ENCODE peak calls at places on chromosomes 7 and 10, in nine cellular contexts. T, I, F, X, B, J, S, U and H are unnamed samples.

GRCh38 chr10:91642831-91643692 is 10.2 kb upstream of the PPP1R3C start:
- DNase-seq in J (peak), T (no peak), B (no peak), I (no peak), F (no peak), S (no peak), X (no peak), U (no peak), H (peak)

GRCh38 chr7:44738031-44738730 is 10.5 kb upstream of the ZMIZ2 start:
- DNase-seq in I (no peak), T (no peak), S (no peak), J (no peak), U (no peak), X (no peak), B (no peak), F (no peak), H (no peak)

GRCh38 chr7:151585744-151586424 is 66.2 kb upstream of the RHEB start:
- DNase-seq in I (no peak), J (no peak), X (no peak), U (no peak), F (no peak), S (no peak), T (no peak), B (peak), H (peak)

GRCh38 chr10:133308431-133309110 is at the start of the genes TUBGCP2 and ZNF511:
- DNase-seq in B (peak), U (peak), T (peak), X (peak), J (peak), F (peak), I (peak), S (peak), H (peak)

GRCh38 chr10:13146383-13146782 is 15.0 kb upstream of the MCM10 start:
- DNase-seq in X (no peak), U (peak), F (no peak), B (no peak), I (no peak), T (no peak), J (no peak), S (no peak), H (no peak)

GRCh38 chr7:117445206-117445605 is 17.9 kb upstream of the ASZ1 start:
- DNase-seq in U (no peak), X (no peak), B (no peak), T (no peak), I (no peak), J (no peak), F (no peak), S (no peak), H (peak)

GRCh38 chr10:58820386-58820785 is 307.7 kb downstream of the BICC1 start:
- DNase-seq in S (no peak), J (no peak), I (no peak), T (no peak), X (no peak), U (no peak), B (no peak), F (no peak), H (no peak)

GRCh38 chr10:117830832-117831231 is 215.9 kb downstream of the RAB11FIP2 start:
- DNase-seq in J (peak), U (no peak), T (no peak), I (no peak), S (no peak), B (no peak), X (no peak), F (no peak), H (no peak)

GRCh38 chr10:70323143-70323696 is 39.4 kb upstream of the NPFFR1 start:
- DNase-seq in I (no peak), B (no peak), T (peak), U (no peak), X (no peak), J (no peak), F (no peak), S (peak), H (no peak)

GRCh38 chr7:29839302-29839701 is 33.0 kb downstream of the WIPF3 start:
- DNase-seq in S (no peak), J (no peak), I (no peak), B (no peak), U (peak), T (no peak), X (no peak), F (peak), H (peak)

GRCh38 chr10:50946991-50947781 is 61.8 kb upstream of the A1CF start:
- DNase-seq in B (no peak), U (no peak), F (no peak), S (no peak), I (no peak), J (no peak), T (no peak), X (no peak), H (peak)

GRCh38 chr10:656883-657282 is 32.6 kb downstream of the DIP2C start:
- DNase-seq in B (no peak), F (peak), J (no peak), T (no peak), X (no peak), I (no peak), S (no peak), U (no peak), H (no peak)

GRCh38 chr7:20158684-20159083 is 58.5 kb downstream of the MACC1 start:
- DNase-seq in S (no peak), B (peak), F (no peak), T (no peak), J (peak), U (peak), I (no peak), X (no peak), H (peak)

GRCh38 chr7:111041577-111041976 is 49.4 kb upstream of the LRRN3 start:
- DNase-seq in X (no peak), T (no peak), I (no peak), J (no peak), F (no peak), B (no peak), S (no peak), U (no peak), H (peak)

GRCh38 chr7:20310963-20311742 is 19.5 kb upstream of the ITGB8 start:
- DNase-seq in S (no peak), I (no peak), J (peak), B (no peak), T (no peak), F (no peak), U (peak), X (no peak), H (peak)

GRCh38 chr10:99329238-99329890 is at the start of gene CNNM1:
- DNase-seq in B (peak), X (no peak), F (peak), J (no peak), U (peak), I (no peak), S (no peak), T (peak), H (peak)

GRCh38 chr7:158579662-158580646 is 7.7 kb downstream of the PTPRN2 start:
- DNase-seq in J (no peak), B (no peak), U (no peak), X (no peak), S (no peak), F (no peak), T (no peak), I (no peak), H (no peak)

GRCh38 chr7:151945224-151945623 is 11.0 kb upstream of the GALNTL5 start:
- DNase-seq in I (no peak), F (no peak), B (peak), J (no peak), U (no peak), X (no peak), T (no peak), S (no peak), H (no peak)

GRCh38 chr10:93445097-93445960 is 36.8 kb downstream of the MYOF start:
- DNase-seq in B (peak), J (peak), U (peak), T (no peak), I (peak), F (peak), X (no peak), S (no peak), H (peak)

GRCh38 chr10:35304649-35305048 is 31.7 kb upstream of the CCNY start:
- DNase-seq in U (no peak), J (no peak), X (no peak), B (no peak), I (no peak), F (no peak), S (no peak), T (no peak), H (no peak)

GRCh38 chr7:150341263-150342118 is at the start of gene RARRES2:
- DNase-seq in F (peak), U (peak), B (peak), J (no peak), T (no peak), S (no peak), X (no peak), I (no peak), H (no peak)

GRCh38 chr10:21530616-21531015 is 3.4 kb upstream of the MLLT10 start:
- DNase-seq in B (no peak), J (no peak), T (no peak), U (no peak), F (no peak), X (no peak), S (no peak), I (no peak), H (no peak)

GRCh38 chr10:12181065-12181775 is 14.5 kb downstream of the NUDT5 start:
- DNase-seq in X (peak), F (no peak), U (peak), S (peak), I (no peak), B (no peak), T (peak), J (peak), H (no peak)

GRCh38 chr7:158774916-158775315 is 54.4 kb downstream of the ESYT2 start:
- DNase-seq in T (no peak), I (no peak), F (no peak), S (no peak), J (no peak), X (no peak), B (no peak), U (no peak), H (no peak)

GRCh38 chr7:12434012-12434642 is 30.5 kb upstream of the VWDE start:
- DNase-seq in S (no peak), F (no peak), I (no peak), U (no peak), J (no peak), X (no peak), B (no peak), T (no peak), H (peak)

GRCh38 chr10:8873310-8873709 is 818.8 kb downstream of the GATA3 start:
- DNase-seq in J (no peak), T (no peak), F (no peak), U (no peak), I (no peak), S (no peak), B (no peak), X (no peak), H (no peak)

GRCh38 chr10:66827353-66827752 is 98.5 kb upstream of the LRRTM3 start:
- DNase-seq in I (no peak), F (no peak), U (peak), J (no peak), T (no peak), S (no peak), X (no peak), B (no peak), H (peak)

GRCh38 chr10:72276421-72277339 is 3.0 kb downstream of the DDIT4 start:
- DNase-seq in T (no peak), U (peak), X (no peak), S (no peak), B (no peak), J (no peak), I (no peak), F (peak), H (peak)

GRCh38 chr10:118958984-118959916 is 70.3 kb upstream of the NANOS1 start:
- DNase-seq in B (peak), I (no peak), S (no peak), J (peak), X (no peak), U (peak), F (peak), T (no peak), H (peak)

GRCh38 chr10:118873080-118873737 is 118.4 kb upstream of the CACUL1 start:
- DNase-seq in U (peak), F (no peak), S (no peak), T (no peak), X (no peak), J (peak), B (no peak), I (no peak), H (peak)

GRCh38 chr10:88926484-88927249 is 25.9 kb downstream of the ACTA2 start:
- DNase-seq in F (no peak), S (no peak), I (no peak), J (peak), B (no peak), U (peak), X (no peak), T (no peak), H (peak)

GRCh38 chr10:58590924-58591323 is 78.3 kb downstream of the BICC1 start:
- DNase-seq in U (peak), F (no peak), J (no peak), B (no peak), I (no peak), T (no peak), X (no peak), S (no peak), H (no peak)

GRCh38 chr10:102299873-102300272 is 54.5 kb downstream of the GBF1 start:
- DNase-seq in I (no peak), J (no peak), X (no peak), B (no peak), S (no peak), U (peak), F (no peak), T (no peak), H (peak)

GRCh38 chr7:116588225-116588624 is 63.4 kb downstream of the CAV1 start:
- DNase-seq in B (no peak), T (peak), F (no peak), U (peak), X (no peak), I (no peak), J (peak), S (no peak), H (peak)